ENCODE peak calls at places on chromosomes 13 and 19, in four cellular contexts. L, F, S and Z are unnamed samples.

GRCh38 chr13:107231941-107232340 is 664.0 kb upstream of the ARGLU1 start:
- DNase-seq in F (no peak), L (no peak), S (peak; percentile 41), Z (no peak)

GRCh38 chr13:57969961-57970360 is 338.4 kb downstream of the PCDH17 start:
- DNase-seq in F (no peak), L (no peak), S (no peak), Z (no peak)

GRCh38 chr13:40275636-40276035 is 390.8 kb downstream of the FOXO1 start:
- DNase-seq in L (no peak), F (no peak), S (no peak), Z (no peak)

GRCh38 chr13:33441015-33441414 is 155.5 kb upstream of the STARD13 start:
- DNase-seq in F (peak; percentile 28), L (no peak), S (no peak), Z (no peak)

GRCh38 chr13:40159736-40160135 is 504.3 kb downstream of the COG6 start:
- DNase-seq in F (no peak), L (no peak), S (no peak), Z (no peak)

GRCh38 chr19:31784631-31785237 is 435.5 kb upstream of the TSHZ3 start:
- DNase-seq in S (peak; percentile 14), L (no peak), F (no peak), Z (no peak)

GRCh38 chr13:111914241-111915103 is 152.5 kb upstream of the SOX1 start:
- DNase-seq in F (no peak), L (no peak), S (no peak), Z (peak; percentile 52)

GRCh38 chr13:31227063-31227462 is 27.3 kb downstream of the B3GLCT start:
- DNase-seq in S (no peak), F (no peak), L (no peak), Z (no peak)

GRCh38 chr19:35479278-35479677 is 11.0 kb downstream of the KRTDAP start:
- DNase-seq in L (no peak), S (no peak), F (no peak), Z (no peak)

GRCh38 chr19:843180-843835 is 2.5 kb downstream of the PRTN3 start:
- DNase-seq in S (no peak), F (peak; percentile 44), L (no peak), Z (no peak)

GRCh38 chr13:21671793-21672680 is 1.2 kb downstream of the FGF9 start:
- DNase-seq in L (no peak), S (no peak), F (no peak), Z (no peak)

GRCh38 chr19:42132030-42132628 is at the start of gene POU2F2:
- DNase-seq in F (no peak), S (peak; percentile 44), L (no peak), Z (no peak)

GRCh38 chr13:110405597-110406450 is 98.7 kb downstream of the COL4A2 start:
- DNase-seq in S (no peak), L (no peak), F (no peak), Z (no peak)

GRCh38 chr19:35306473-35307246 is 14.7 kb downstream of the MAG start:
- DNase-seq in F (no peak), S (no peak), L (no peak), Z (no peak)

GRCh38 chr13:75770164-75771145 is 134.3 kb downstream of the LMO7 start:
- DNase-seq in F (no peak), S (no peak), L (no peak), Z (no peak)